ENCODE peak calls at places on chromosomes 16 and 17, in four cellular contexts. One of them, this sample, is unnamed.
A peak's percentile ranks its signal among the peaks of the same experiment; 100 is the strongest.

GRCh38 chr16:26178298-26178697 is 486.5 kb downstream of the HS3ST4 start:
- ATAC-seq in pancreas: no peak
- ATAC-seq in foreskin keratinocyte: no peak
- ATAC-seq in Panc1: no peak
- ATAC-seq in this sample: no peak

GRCh38 chr16:85029413-85029794 is 1.8 kb downstream of the KIAA0513 start:
- ATAC-seq in Panc1: no peak
- ATAC-seq in pancreas: no peak
- ATAC-seq in foreskin keratinocyte: peak; percentile 60
- ATAC-seq in this sample: peak; percentile 70

GRCh38 chr16:12672986-12673385 is 130.7 kb downstream of the CPPED1 start:
- ATAC-seq in foreskin keratinocyte: no peak
- ATAC-seq in Panc1: no peak
- ATAC-seq in pancreas: no peak
- ATAC-seq in this sample: no peak

GRCh38 chr17:69506489-69506888 is 92.0 kb downstream of the MAP2K6 start:
- ATAC-seq in foreskin keratinocyte: peak; percentile 62
- ATAC-seq in pancreas: no peak
- ATAC-seq in Panc1: no peak
- ATAC-seq in this sample: peak; percentile 79

GRCh38 chr17:50657627-50658026 is 22.9 kb downstream of the ABCC3 start:
- ATAC-seq in Panc1: no peak
- ATAC-seq in foreskin keratinocyte: no peak
- ATAC-seq in pancreas: no peak
- ATAC-seq in this sample: no peak

GRCh38 chr17:18184143-18185007 is 747 bp downstream of the ALKBH5 start:
- ATAC-seq in pancreas: peak; percentile 7
- ATAC-seq in foreskin keratinocyte: no peak
- ATAC-seq in Panc1: no peak
- ATAC-seq in this sample: no peak

GRCh38 chr17:74408262-74408661 is 23.6 kb upstream of the GPRC5C start:
- ATAC-seq in foreskin keratinocyte: no peak
- ATAC-seq in pancreas: peak; percentile 83
- ATAC-seq in Panc1: peak; percentile 77
- ATAC-seq in this sample: no peak

GRCh38 chr17:66414528-66415175 is 112.2 kb downstream of the PRKCA start:
- ATAC-seq in pancreas: peak; percentile 52
- ATAC-seq in Panc1: no peak
- ATAC-seq in foreskin keratinocyte: no peak
- ATAC-seq in this sample: no peak

GRCh38 chr16:73199214-73199613 is 151.3 kb upstream of the ZFHX3 start:
- ATAC-seq in foreskin keratinocyte: no peak
- ATAC-seq in Panc1: no peak
- ATAC-seq in pancreas: no peak
- ATAC-seq in this sample: no peak

GRCh38 chr17:72193395-72194106 is 72.7 kb downstream of the SOX9 start:
- ATAC-seq in foreskin keratinocyte: no peak
- ATAC-seq in pancreas: no peak
- ATAC-seq in Panc1: peak; percentile 51
- ATAC-seq in this sample: no peak

GRCh38 chr17:18380471-18381157 is 3.0 kb downstream of the EVPLL start:
- ATAC-seq in Panc1: no peak
- ATAC-seq in pancreas: no peak
- ATAC-seq in foreskin keratinocyte: no peak
- ATAC-seq in this sample: no peak

GRCh38 chr16:67001726-67002125 is 13.3 kb downstream of the CES4A start:
- ATAC-seq in pancreas: no peak
- ATAC-seq in Panc1: no peak
- ATAC-seq in foreskin keratinocyte: no peak
- ATAC-seq in this sample: no peak

GRCh38 chr17:18108400-18109312 is at the start of gene MYO15A:
- ATAC-seq in foreskin keratinocyte: no peak
- ATAC-seq in pancreas: peak; percentile 20
- ATAC-seq in Panc1: peak; percentile 17
- ATAC-seq in this sample: no peak

GRCh38 chr16:1906052-1906845 is 12.0 kb downstream of the HS3ST6 start:
- ATAC-seq in pancreas: no peak
- ATAC-seq in foreskin keratinocyte: no peak
- ATAC-seq in Panc1: peak; percentile 23
- ATAC-seq in this sample: no peak